ENCODE peak calls at places on chromosomes 6 and 20, in six cellular contexts. G is H1, D is H9, A is IMR-90, J is mesenchymal stem cell, U is mesendoderm. E is an unnamed sample.

GRCh38 chr6:157392927-157393666 is 12.1 kb downstream of the ZDHHC14 start:
- DNase-seq in G (no peak), D (no peak), A (no peak), J (no peak), U (peak; percentile 67), E (no peak)

GRCh38 chr6:106510090-106510970 is 119.0 kb downstream of the RTN4IP1 start:
- DNase-seq in G (no peak), D (peak; percentile 64), A (no peak), J (peak; percentile 57), U (peak; percentile 53), E (peak; percentile 31)

GRCh38 chr6:105057160-105057559 is 100.3 kb downstream of the LIN28B start:
- DNase-seq in G (no peak), D (no peak), A (no peak), J (no peak), U (no peak), E (no peak)

GRCh38 chr6:12803486-12803885 is 86.9 kb downstream of the PHACTR1 start:
- DNase-seq in G (no peak), D (no peak), A (no peak), J (no peak), U (no peak), E (no peak)

GRCh38 chr20:9028419-9028818 is 40.5 kb upstream of the PLCB4 start:
- DNase-seq in G (no peak), D (no peak), A (peak; percentile 68), J (peak; percentile 34), U (no peak), E (no peak)

GRCh38 chr20:17556842-17557674 is 12.8 kb upstream of the DSTN start:
- DNase-seq in G (no peak), D (peak; percentile 38), A (peak; percentile 34), J (no peak), U (no peak), E (no peak)

GRCh38 chr20:47543006-47543431 is 41.3 kb downstream of the NCOA3 start:
- DNase-seq in G (no peak), D (no peak), A (peak; percentile 43), J (peak; percentile 72), U (no peak), E (no peak)

GRCh38 chr20:25521382-25521781 is 63.9 kb downstream of the NINL start:
- DNase-seq in G (no peak), D (no peak), A (no peak), J (no peak), U (no peak), E (no peak)

GRCh38 chr20:59183751-59184150 is 20.1 kb downstream of the ZNF831 start:
- DNase-seq in G (no peak), D (no peak), A (no peak), J (no peak), U (no peak), E (no peak)

GRCh38 chr20:51631011-51631950 is 88.8 kb upstream of the NFATC2 start:
- DNase-seq in G (no peak), D (no peak), A (peak; percentile 99), J (peak; percentile 99), U (no peak), E (no peak)

DNA sequence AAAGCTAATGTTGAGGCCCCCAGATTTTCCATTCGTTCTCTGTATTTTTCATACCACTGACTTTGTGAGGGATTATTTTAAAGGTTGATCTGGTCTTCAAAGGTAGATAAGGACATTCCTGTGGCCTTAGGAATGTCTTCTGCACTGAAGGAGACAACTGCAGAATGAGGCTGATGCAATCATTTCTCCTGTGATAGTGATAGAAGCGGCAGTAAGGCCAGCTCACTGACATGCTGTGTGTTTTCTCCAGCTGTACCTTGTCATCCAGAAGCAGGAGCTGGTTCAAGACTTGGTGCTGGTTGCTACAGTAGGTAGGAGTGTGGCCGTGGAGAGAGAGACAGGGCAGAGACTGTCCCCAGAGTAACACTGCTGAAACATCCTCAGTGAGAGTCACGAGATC is 53.8 kb downstream of the DCBLD1 start:
- DNase-seq in G (no peak), D (no peak), A (peak; percentile 66), J (peak; percentile 54), U (peak; percentile 92), E (no peak)
- H2BK120ac ChIP-seq in G (no peak overlapping the region), D (no peak overlapping the region), A (peak overlapping the region; percentile 96), J (no peak overlapping the region), U (peak overlapping the region; percentile 31), E (no peak overlapping the region)

DNA sequence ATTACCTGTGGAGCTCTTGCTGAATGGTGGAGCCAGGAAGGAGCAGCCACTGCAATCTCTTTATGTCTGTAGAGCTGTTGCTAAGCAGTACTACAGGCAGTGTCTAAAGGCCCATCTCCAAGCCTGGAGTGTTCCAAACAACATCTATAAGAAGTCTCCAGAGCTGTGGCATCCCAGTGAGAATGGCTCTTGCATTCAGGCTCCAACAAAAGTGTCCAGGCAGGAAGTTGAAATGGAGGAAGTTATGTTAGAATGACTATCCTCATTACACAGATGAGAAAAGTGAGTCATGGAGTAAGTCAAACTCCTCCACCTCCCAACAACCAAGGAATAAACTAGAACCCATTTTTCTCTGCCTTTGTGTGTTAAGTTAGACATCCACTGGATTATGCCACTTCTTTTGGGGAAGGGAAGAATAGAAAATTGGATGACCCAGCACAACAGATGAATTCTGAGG is 288.5 kb upstream of the STXBP5 start:
- DNase-seq in G (no peak), D (no peak), A (peak; percentile 72), J (peak; percentile 49), U (no peak), E (no peak)
- H2BK120ac ChIP-seq in G (no peak overlapping the region), D (no peak overlapping the region), A (peak overlapping the region; percentile 98), J (no peak overlapping the region), U (peak overlapping the region; percentile 1), E (no peak overlapping the region)

GRCh38 chr20:31637660-31638059 is at the start of gene COX4I2:
- DNase-seq in G (no peak), D (peak; percentile 40), A (no peak), J (no peak), U (no peak), E (no peak)
- H2BK120ac ChIP-seq in G (no peak within 1 kb of the TSS), D (no peak within 1 kb of the TSS), A (no peak within 1 kb of the TSS), J (no peak within 1 kb of the TSS), U (no peak within 1 kb of the TSS), E (peak within 1 kb of the TSS; percentile 72)

GRCh38 chr6:6889601-6890000 is 218.2 kb upstream of the RREB1 start:
- DNase-seq in G (no peak), D (no peak), A (no peak), J (no peak), U (no peak), E (no peak)

GRCh38 chr6:6884193-6884627 is 223.6 kb upstream of the RREB1 start:
- DNase-seq in G (no peak), D (no peak), A (no peak), J (no peak), U (no peak), E (no peak)

GRCh38 chr6:6886886-6887285 is 220.9 kb upstream of the RREB1 start:
- DNase-seq in G (no peak), D (no peak), A (no peak), J (no peak), U (no peak), E (no peak)

GRCh38 chr6:6885521-6886088 is 222.2 kb upstream of the RREB1 start:
- DNase-seq in G (no peak), D (no peak), A (no peak), J (peak; percentile 56), U (no peak), E (no peak)

DNA sequence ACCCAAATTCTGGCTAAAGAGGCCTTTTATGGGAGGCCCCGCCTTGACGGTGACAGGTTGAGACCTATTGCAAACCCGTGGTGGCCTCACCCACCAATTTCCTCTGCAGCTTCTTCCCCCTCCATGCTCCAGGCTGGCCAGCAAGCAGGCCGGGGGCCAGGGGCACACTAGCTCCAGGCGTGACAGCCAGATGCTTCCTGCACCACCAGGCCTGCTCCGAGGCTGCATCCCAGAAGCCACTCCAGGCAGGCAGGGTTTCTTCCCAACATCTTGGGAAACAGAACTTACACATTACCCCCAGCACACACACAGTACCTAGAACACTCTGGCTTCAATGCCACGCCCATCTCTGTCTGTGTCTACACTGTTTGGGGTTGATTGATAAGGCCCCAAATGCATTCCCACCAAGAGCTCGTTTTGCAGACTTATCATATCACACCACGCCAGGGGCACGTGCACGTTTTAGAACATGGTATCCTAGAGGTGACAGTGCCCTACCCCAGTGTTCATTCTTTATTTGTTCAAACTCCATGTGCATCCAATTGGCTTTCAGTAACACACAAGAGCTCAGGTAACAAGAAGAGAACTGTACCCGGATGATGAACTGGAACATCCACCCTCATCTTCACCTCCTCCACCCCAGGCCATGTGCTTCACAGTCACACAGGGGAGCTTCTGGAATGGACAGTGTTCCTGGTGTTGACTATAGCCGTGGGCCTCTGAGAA is 221.4 kb upstream of the RREB1 start:
- DNase-seq in G (no peak), D (no peak), A (no peak), J (no peak), U (no peak), E (no peak)
- H2BK120ac ChIP-seq in G (no peak overlapping the region), D (no peak overlapping the region), A (no peak overlapping the region), J (no peak overlapping the region), U (no peak overlapping the region), E (no peak overlapping the region)

DNA sequence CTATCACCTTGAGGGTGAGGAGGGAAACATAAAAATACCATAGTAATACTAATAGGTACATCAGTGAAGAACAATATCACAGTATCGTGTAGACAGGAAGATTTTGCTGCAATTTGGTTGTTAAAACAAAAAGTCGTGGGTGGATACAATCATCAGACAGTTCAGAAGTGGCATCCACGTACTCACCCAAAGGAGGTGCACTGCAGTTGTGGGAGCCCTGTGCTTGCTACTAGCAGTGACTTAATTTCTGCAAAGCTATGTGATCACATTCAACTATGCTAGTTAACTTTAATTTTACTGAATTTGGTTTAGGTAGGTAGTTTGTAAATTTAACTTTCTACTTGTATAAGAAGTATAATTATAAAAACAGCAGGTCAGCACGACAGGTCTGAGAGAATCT is 188.2 kb upstream of the SGK1 start:
- DNase-seq in G (no peak), D (no peak), A (no peak), J (no peak), U (no peak), E (no peak)
- H2BK120ac ChIP-seq in G (no peak overlapping the region), D (no peak overlapping the region), A (no peak overlapping the region), J (no peak overlapping the region), U (no peak overlapping the region), E (no peak overlapping the region)

DNA sequence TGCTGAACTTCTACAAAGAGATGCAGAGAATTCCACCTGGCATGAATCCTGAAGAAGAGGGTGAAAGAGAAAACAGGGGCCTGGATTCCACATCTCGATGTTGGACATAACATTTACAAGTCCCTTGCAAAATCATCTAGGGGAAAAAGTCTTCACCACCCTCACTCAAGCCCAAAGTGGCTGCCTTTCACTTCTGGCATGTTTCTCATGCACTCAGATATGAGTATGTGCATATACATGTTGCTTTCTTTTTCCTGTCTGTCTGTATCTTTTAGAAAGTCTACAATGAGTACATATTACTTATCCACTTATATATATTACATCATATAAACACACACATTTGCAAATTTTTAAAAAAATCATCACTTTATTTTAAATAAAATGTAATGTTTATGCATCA is 159.3 kb downstream of the KIF6 start:
- DNase-seq in G (no peak), D (no peak), A (no peak), J (peak; percentile 45), U (no peak), E (no peak)
- H2BK120ac ChIP-seq in G (no peak overlapping the region), D (no peak overlapping the region), A (no peak overlapping the region), J (no peak overlapping the region), U (no peak overlapping the region), E (no peak overlapping the region)

GRCh38 chr6:82247634-82248232 is at the start of gene IBTK:
- DNase-seq in G (peak; percentile 84), D (peak; percentile 97), A (peak; percentile 88), J (peak; percentile 96), U (peak; percentile 97), E (peak; percentile 82)
- H2BK120ac ChIP-seq in G (peak within 1 kb of the TSS; percentile 47), D (peak within 1 kb of the TSS; percentile 75), A (peak within 1 kb of the TSS; percentile 91), J (peak within 1 kb of the TSS; percentile 3), U (no peak within 1 kb of the TSS), E (no peak within 1 kb of the TSS)